ENCODE peak calls at places on chromosomes 4 and X, in nine cellular contexts. O is GM23338, S is NCI-H226, U is HFFc6, Z is omental fat pad, Y is SW 1271, N is SK-MEL-5, I is lower lobe of right lung, H is transverse colon. M is an unnamed sample.

GRCh38 chrX:28586291-28586690 is 955 bp upstream of the IL1RAPL1 start:
- DNase-seq in O (peak), Y (no peak), Z (no peak), S (no peak), H (peak), N (no peak), I (no peak), U (no peak), M (no peak)

GRCh38 chr4:6008092-6008551 is 10.1 kb downstream of the C4orf50 start:
- DNase-seq in N (no peak), H (no peak), I (no peak), Y (no peak), U (no peak), O (peak), Z (no peak), S (no peak), M (no peak)

GRCh38 chr4:54255881-54256280 is 26.8 kb downstream of the PDGFRA start:
- DNase-seq in U (no peak), Z (no peak), S (peak), N (no peak), I (no peak), H (no peak), Y (no peak), O (no peak), M (no peak)

GRCh38 chr4:2292679-2293108 is 30.8 kb upstream of the MXD4 start:
- DNase-seq in N (peak), H (no peak), O (no peak), S (no peak), Z (no peak), I (no peak), Y (no peak), U (peak), M (peak)

GRCh38 chr4:16727218-16727617 is 171.2 kb downstream of the LDB2 start:
- DNase-seq in U (no peak), S (no peak), Z (no peak), N (no peak), H (no peak), I (no peak), O (peak), Y (no peak), M (no peak)

GRCh38 chr4:10115657-10116624 is 658 bp downstream of the WDR1 start:
- DNase-seq in I (peak), O (peak), N (peak), Y (peak), U (no peak), S (peak), H (peak), Z (no peak), M (peak)

GRCh38 chrX:40855411-40855810 is 120.1 kb upstream of the MED14 start:
- DNase-seq in N (no peak), O (no peak), Y (no peak), U (peak), H (no peak), Z (no peak), S (peak), I (no peak), M (peak)

GRCh38 chrX:47683171-47684145 is 24.5 kb upstream of the UXT start:
- DNase-seq in N (no peak), I (no peak), U (no peak), H (no peak), Z (no peak), O (no peak), Y (no peak), S (no peak), M (peak)

GRCh38 chrX:128781506-128781905 is 729.3 kb upstream of the ACTRT1 start:
- DNase-seq in H (peak), Z (no peak), Y (peak), O (peak), S (no peak), U (no peak), N (peak), I (no peak), M (no peak)

GRCh38 chr4:59535541-59535940 is 1664.6 kb upstream of the ADGRL3 start:
- DNase-seq in I (no peak), N (no peak), S (no peak), U (no peak), H (no peak), Y (no peak), O (no peak), Z (no peak), M (no peak)

GRCh38 chr4:132001542-132001941 is 1147.6 kb upstream of the PCDH10 start:
- DNase-seq in Z (no peak), S (peak), U (peak), I (no peak), H (no peak), N (no peak), O (no peak), Y (peak), M (peak)

GRCh38 chrX:14777484-14777883 is 95.4 kb downstream of the FANCB start:
- DNase-seq in Z (no peak), H (no peak), S (peak), N (no peak), Y (no peak), O (no peak), U (peak), I (no peak), M (peak)

GRCh38 chr4:3035249-3035648 is 39.1 kb downstream of the HTT-AS start:
- DNase-seq in Y (no peak), O (no peak), H (no peak), Z (no peak), S (no peak), U (no peak), N (no peak), I (no peak), M (no peak)

GRCh38 chr4:153318696-153319320 is 25.7 kb upstream of the MND1 start:
- DNase-seq in U (peak), S (no peak), I (no peak), Z (no peak), Y (peak), O (peak), H (no peak), N (peak), M (peak)

GRCh38 chr4:139887962-139888735 is 222.5 kb downstream of the MGST2 start:
- DNase-seq in S (no peak), I (peak), H (peak), Y (no peak), U (no peak), N (peak), Z (no peak), O (peak), M (no peak)

GRCh38 chr4:22235798-22236197 is 280.1 kb downstream of the ADGRA3 start:
- DNase-seq in I (no peak), H (no peak), S (no peak), U (no peak), Z (no peak), O (no peak), N (no peak), Y (no peak), M (no peak)

GRCh38 chr4:183468210-183469095 is 24.0 kb downstream of the CDKN2AIP start:
- DNase-seq in O (no peak), S (no peak), Z (no peak), N (no peak), U (peak), H (no peak), Y (no peak), I (no peak), M (no peak)

GRCh38 chr4:101933855-101934254 is 143.3 kb downstream of the BANK1 start:
- DNase-seq in O (no peak), H (no peak), S (no peak), U (no peak), Y (no peak), N (no peak), I (no peak), Z (no peak), M (no peak)

GRCh38 chr4:8760561-8760960 is 111.1 kb downstream of the HMX1 start:
- DNase-seq in Z (peak), H (no peak), O (no peak), I (peak), S (no peak), N (no peak), Y (no peak), U (no peak), M (no peak)

GRCh38 chr4:40967550-40967949 is 217.8 kb downstream of the NSUN7 start:
- DNase-seq in O (no peak), I (no peak), Y (no peak), N (no peak), H (no peak), Z (no peak), S (no peak), U (no peak), M (no peak)

GRCh38 chr4:57966987-57967760 is 857.0 kb upstream of the IGFBP7 start:
- DNase-seq in S (no peak), U (no peak), I (no peak), H (no peak), Y (no peak), Z (no peak), N (no peak), O (no peak), M (no peak)

GRCh38 chrX:39253551-39253950 is 452.3 kb downstream of the MID1IP1 start:
- DNase-seq in O (no peak), H (no peak), Y (no peak), S (no peak), U (no peak), N (no peak), Z (no peak), I (no peak), M (peak)

GRCh38 chr4:153934689-153935017 is 145.8 kb upstream of the SFRP2 start:
- DNase-seq in Y (no peak), N (no peak), U (no peak), S (no peak), I (no peak), Z (no peak), H (no peak), O (no peak), M (no peak)

GRCh38 chrX:39814391-39814790 is 283.4 kb downstream of the BCOR start:
- DNase-seq in I (no peak), Z (no peak), H (peak), O (peak), U (no peak), S (no peak), Y (peak), N (peak), M (peak)

GRCh38 chrX:78375894-78376293 is 48.5 kb upstream of the CYSLTR1 start:
- DNase-seq in U (peak), S (no peak), Z (no peak), I (no peak), O (peak), Y (no peak), H (no peak), N (no peak), M (peak)

GRCh38 chr4:169439244-169439643 is 168.5 kb upstream of the SH3RF1 start:
- DNase-seq in O (no peak), S (no peak), Z (no peak), U (no peak), Y (no peak), N (no peak), H (no peak), I (no peak), M (no peak)

GRCh38 chr4:184534511-184535391 is 60.4 kb upstream of the IRF2 start:
- DNase-seq in I (no peak), S (peak), U (peak), N (peak), Y (peak), O (peak), H (no peak), Z (no peak), M (peak)

GRCh38 chrX:149504915-149505651 is at the start of gene IDS:
- DNase-seq in O (peak), U (peak), Z (peak), I (peak), N (peak), Y (peak), S (peak), H (peak), M (peak)

M was measured in EL.